ENCODE peak calls at places on chromosomes 7 and 10, in six cellular contexts. S is pancreas; M is stimulated activated CD4-positive, alpha-beta T cell treated with anti-CD3 and anti-CD28 coated beads, Interleukin-4, amount 100 ng/mL, for 4 hours; O is suprapubic skin; C is activated CD4-positive, alpha-beta T cell treated with anti-CD3 and anti-CD28 coated beads, Interleukin-2, amount 50 U/mL, for 4 hours; U is astrocyte of the hippocampus. A is an unnamed sample.
A peak's percentile ranks its signal among the peaks of the same experiment; 100 is the strongest.

GRCh38 chr10:102241444-102242117 is at the start of gene PITX3:
- DNase-seq in M (peak; percentile 88), O (peak; percentile 96), C (peak; percentile 85), S (peak; percentile 93), U (peak; percentile 96), A (peak; percentile 95)

GRCh38 chr10:4847580-4848020 is 21.6 kb downstream of the AKR1E2 start:
- DNase-seq in M (no peak), O (no peak), S (no peak), C (no peak), U (peak; percentile 71), A (no peak)

GRCh38 chr10:43845121-43845520 is 196.4 kb upstream of the ZNF32 start:
- DNase-seq in O (no peak), S (no peak), C (no peak), U (no peak), M (no peak), A (no peak)

GRCh38 chr7:124403112-124403511 is 362.5 kb downstream of the GPR37 start:
- DNase-seq in C (no peak), O (no peak), U (no peak), S (no peak), M (no peak), A (no peak)

GRCh38 chr10:46518028-46518725 is 38.3 kb downstream of the GPRIN2 start:
- DNase-seq in S (no peak), U (no peak), O (no peak), M (no peak), C (no peak), A (no peak)

GRCh38 chr10:97081621-97082235 is 104.0 kb downstream of the SLIT1 start:
- DNase-seq in U (peak; percentile 82), C (peak; percentile 31), S (peak; percentile 68), M (peak; percentile 55), O (no peak), A (peak; percentile 78)

GRCh38 chr7:21256310-21256877 is 171.5 kb upstream of the SP4 start:
- DNase-seq in O (no peak), S (no peak), U (peak; percentile 60), M (no peak), C (peak; percentile 1), A (peak; percentile 77)

GRCh38 chr10:114458955-114459354 is 54.7 kb upstream of the AFAP1L2 start:
- DNase-seq in S (peak; percentile 51), U (peak; percentile 8), O (no peak), C (no peak), M (no peak), A (no peak)

GRCh38 chr10:130962240-130963051 is 349.1 kb downstream of the TCERG1L start:
- DNase-seq in C (no peak), O (no peak), M (no peak), U (no peak), S (no peak), A (no peak)

GRCh38 chr10:29949411-29950011 is 109.9 kb downstream of the JCAD start:
- DNase-seq in C (no peak), S (no peak), O (no peak), U (peak; percentile 91), M (no peak), A (no peak)

GRCh38 chr10:68542046-68542445 is 14.7 kb upstream of the SLC25A16 start:
- DNase-seq in S (no peak), C (no peak), U (no peak), O (no peak), M (no peak), A (no peak)

GRCh38 chr7:127080576-127080975 is 172.2 kb downstream of the GRM8 start:
- DNase-seq in C (no peak), S (no peak), U (no peak), M (no peak), O (no peak), A (no peak)

GRCh38 chr7:8442814-8443304 is 9.4 kb downstream of the NXPH1 start:
- DNase-seq in S (peak; percentile 74), M (peak; percentile 45), U (peak; percentile 88), O (no peak), C (no peak), A (no peak)

GRCh38 chr7:87875151-87876039 is 765 bp downstream of the SLC25A40 start:
- DNase-seq in C (no peak), O (no peak), M (no peak), U (no peak), S (no peak), A (peak; percentile 26)

GRCh38 chr7:102917436-102918353 is 4.9 kb downstream of the LRRC17 start:
- DNase-seq in O (no peak), U (no peak), C (no peak), S (no peak), M (no peak), A (no peak)

GRCh38 chr7:140159487-140159886 is 17.3 kb downstream of the KDM7A start:
- DNase-seq in S (no peak), O (no peak), M (no peak), C (no peak), U (peak; percentile 24), A (no peak)

GRCh38 chr7:130113887-130114286 is 43.6 kb downstream of the KLHDC10 start:
- DNase-seq in C (no peak), U (no peak), M (no peak), S (no peak), O (no peak), A (no peak)

GRCh38 chr10:7301039-7301768 is 109.6 kb downstream of the SFMBT2 start:
- DNase-seq in M (no peak), S (no peak), O (no peak), C (no peak), U (no peak), A (peak; percentile 42)

GRCh38 chr7:65222655-65223054 is 151.0 kb upstream of the ZNF92 start:
- DNase-seq in O (no peak), M (no peak), C (no peak), S (no peak), U (no peak), A (no peak)

GRCh38 chr10:104322416-104322782 is 15.9 kb downstream of the ITPRIP start:
- DNase-seq in U (no peak), S (no peak), O (no peak), M (no peak), C (no peak), A (no peak)